ENCODE peak calls at places on chromosomes 12 and 14, in four cellular contexts. M is AG04450, T is HCT116, B is mammary epithelial cell. X is an unnamed sample. For H3K9me3, the result is how much of the 10 kb centered on the place peaks cover.

GRCh38 chr12:38053655-38054464 is 262.7 kb upstream of the ALG10B start:
- DNase-seq in M (no peak), B (peak), T (no peak), X (no peak)

GRCh38 chr14:69657961-69658360 is 46.6 kb downstream of the SUSD6 start:
- DNase-seq in B (peak), M (no peak), T (no peak), X (no peak)

GRCh38 chr12:121806556-121807308 is 2.9 kb downstream of the SETD1B start:
- DNase-seq in M (no peak), T (no peak), B (peak), X (no peak)

GRCh38 chr12:93275589-93275988 is 102.1 kb upstream of the NUDT4 start:
- DNase-seq in B (no peak), M (no peak), T (no peak), X (peak)

GRCh38 chr12:100293017-100293416 is 26.0 kb downstream of the SCYL2 start:
- DNase-seq in M (no peak), B (peak), T (no peak), X (no peak)

GRCh38 chr12:54390668-54391551 is 6.4 kb upstream of the ZNF385A start:
- DNase-seq in T (no peak), B (peak), M (no peak), X (no peak)

GRCh38 chr12:112133418-112133817 is 8.1 kb downstream of the TRAFD1 start:
- DNase-seq in T (no peak), B (no peak), M (no peak), X (no peak)

GRCh38 chr14:71449316-71450055 is 482.7 kb upstream of the RGS6 start:
- DNase-seq in B (no peak), M (no peak), T (no peak), X (no peak)

GRCh38 chr14:27668531-27668930 is 1070.7 kb upstream of the NOVA1 start:
- DNase-seq in B (no peak), T (no peak), M (no peak), X (no peak)

DNA sequence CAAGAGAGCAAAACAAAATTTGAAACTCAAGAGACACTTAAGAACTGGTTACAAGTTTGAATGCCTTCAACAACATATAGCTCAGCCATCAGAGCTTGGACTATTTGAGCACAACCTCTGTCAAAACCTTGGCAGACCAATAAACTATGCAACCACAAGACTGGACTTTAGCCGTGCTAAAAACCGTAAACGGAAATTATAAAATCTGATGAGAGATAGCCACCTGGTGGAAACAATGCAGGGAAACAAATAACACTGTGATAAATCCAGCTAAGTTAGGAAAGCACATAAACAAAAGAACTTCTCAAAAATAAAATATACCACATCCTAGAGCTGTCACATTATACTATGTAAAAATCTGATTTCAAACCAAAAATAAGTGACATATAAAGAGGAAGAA is 1074.2 kb upstream of the NOVA1 start:
- DNase-seq in T (no peak), B (no peak), M (no peak), X (no peak)
- TF ChIP-seq CTCF in T (no peak), B (no peak), M (no peak), X (no peak)

GRCh38 chr12:30400349-30400748 is 295.3 kb downstream of the IPO8 start:
- DNase-seq in B (no peak), M (no peak), T (no peak), X (no peak)
- H3K9me3 ChIP-seq in B (under half), M (under half), T (under half), X (under half)

GRCh38 chr14:95514131-95515079 is 2.0 kb downstream of the SYNE3 start:
- DNase-seq in T (no peak), M (no peak), B (peak), X (no peak)
- H3K4me3 ChIP-seq in T (no peak), M (no peak), B (no peak), X (peak)

DNA sequence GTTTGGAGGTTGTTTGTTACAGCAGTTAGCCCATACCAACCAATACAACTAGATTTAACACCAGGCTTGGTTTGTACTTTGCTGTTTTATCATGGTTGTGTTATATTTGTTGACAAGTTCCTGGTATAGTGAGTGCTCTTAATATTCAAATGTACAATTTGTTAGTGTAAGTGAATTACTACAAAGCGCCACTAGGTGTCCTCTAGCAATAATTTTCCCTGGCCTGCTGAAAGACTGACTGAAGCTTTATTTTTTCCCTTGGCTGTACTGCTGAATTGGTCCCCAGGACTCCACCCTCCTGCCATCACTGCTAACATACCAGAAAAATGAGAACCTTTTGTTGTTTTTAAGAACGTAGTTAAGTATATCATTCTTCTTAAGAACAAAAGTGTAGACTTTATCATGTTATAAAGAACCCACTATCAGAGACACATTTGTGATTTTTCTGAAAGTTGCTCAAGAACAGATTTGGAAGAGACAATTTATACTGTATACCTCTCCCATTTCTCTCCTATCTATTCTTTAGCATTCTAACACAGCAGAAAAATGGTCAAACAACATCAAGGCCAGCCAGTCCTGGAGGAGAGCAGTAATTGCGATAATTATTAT is 75.3 kb upstream of the FAR2 start:
- DNase-seq in B (peak), T (peak), M (peak), X (no peak)
- TF ChIP-seq CTCF in B (peak), T (peak), M (peak), X (peak)

DNA sequence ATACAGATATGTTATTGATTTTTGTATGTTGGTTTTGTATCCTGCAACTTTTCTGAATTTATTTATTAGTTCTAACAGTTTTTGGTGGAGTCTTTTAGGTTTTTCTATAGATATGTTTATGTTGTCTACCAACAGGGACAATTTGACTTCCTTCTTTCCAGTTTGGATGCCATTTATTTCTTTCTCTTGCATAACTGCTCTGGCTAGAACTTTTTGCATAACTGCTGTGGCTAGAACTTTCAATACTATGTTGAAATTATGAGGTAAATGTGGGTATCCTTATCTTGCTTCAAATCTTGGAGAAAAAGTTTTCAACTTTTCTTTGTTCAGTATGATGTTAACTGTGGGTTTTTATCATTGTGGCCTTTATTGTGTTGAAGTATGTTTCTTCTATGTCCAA is 39.9 kb upstream of the PLBD1 start:
- DNase-seq in T (no peak), B (no peak), M (no peak), X (no peak)
- H3K9me3 ChIP-seq in T (under half), B (under half), M (under half), X (under half)

X was measured in gastrocnemius medialis.